ENCODE peak calls at places on chromosomes 1 and 21, in ten cellular contexts. Q is neural progenitor cell, P is thoracic aorta, I is heart left ventricle, Y is IMR-90, G is mucosa of descending colon, W is lower lobe of right lung, O is GM12878, R is mammary epithelial cell, E is psoas muscle. M is an unnamed sample. For H3K9me3, the result is how much of the 10 kb centered on the place peaks cover.

GRCh38 chr21:15343066-15343465 is 278.3 kb upstream of the NRIP1 start:
- DNase-seq in R (peak), E (no peak), Q (no peak), Y (no peak), O (no peak), P (no peak), G (no peak), I (no peak), W (no peak), M (no peak)

GRCh38 chr1:168554603-168555520 is 11.1 kb upstream of the XCL2 start:
- DNase-seq in P (no peak), W (no peak), Y (no peak), G (no peak), R (no peak), I (no peak), E (no peak), O (no peak), Q (no peak), M (no peak)

GRCh38 chr1:208475951-208476824 is 232.0 kb upstream of the PLXNA2 start:
- DNase-seq in E (no peak), Y (no peak), W (no peak), G (no peak), R (no peak), O (no peak), Q (peak), P (no peak), I (no peak), M (no peak)

GRCh38 chr1:244319283-244320132 is 132.2 kb downstream of the ADSS2 start:
- DNase-seq in I (no peak), R (peak), W (no peak), E (no peak), G (no peak), O (peak), Q (no peak), Y (peak), P (no peak), M (no peak)

GRCh38 chr1:7857000-7857399 is 4.1 kb upstream of the UTS2 start:
- DNase-seq in G (no peak), I (no peak), E (no peak), Y (no peak), O (no peak), P (no peak), Q (no peak), R (no peak), W (no peak), M (no peak)

GRCh38 chr1:30903343-30904034 is 5.1 kb downstream of the SDC3 start:
- DNase-seq in R (no peak), Q (no peak), P (no peak), W (peak), E (no peak), O (no peak), G (peak), I (no peak), Y (peak), M (peak)

GRCh38 chr21:34822957-34823356 is 154.2 kb downstream of the CLIC6 start:
- DNase-seq in E (no peak), Q (no peak), O (no peak), P (no peak), R (peak), I (no peak), G (no peak), W (no peak), Y (peak), M (no peak)

GRCh38 chr1:162133566-162133965 is 64.1 kb downstream of the NOS1AP start:
- DNase-seq in Q (no peak), W (no peak), E (no peak), Y (no peak), R (no peak), I (no peak), P (no peak), O (no peak), G (no peak), M (no peak)

GRCh38 chr1:100455478-100456072 is 82.4 kb upstream of the GPR88 start:
- DNase-seq in E (no peak), I (no peak), R (no peak), Q (no peak), W (no peak), G (no peak), O (no peak), Y (peak), P (no peak), M (no peak)

GRCh38 chr1:194252189-194252588 is 1065.8 kb upstream of the B3GALT2 start:
- DNase-seq in P (no peak), W (no peak), O (no peak), R (no peak), Q (no peak), E (no peak), G (no peak), I (no peak), Y (peak), M (no peak)

GRCh38 chr1:50180367-50180766 is 71.6 kb downstream of the ELAVL4 start:
- DNase-seq in E (no peak), P (no peak), W (no peak), G (no peak), Q (no peak), O (no peak), I (no peak), R (no peak), Y (no peak), M (no peak)

GRCh38 chr21:41965045-41965444 is 11.2 kb upstream of the C2CD2 start:
- DNase-seq in W (no peak), Y (no peak), Q (no peak), O (no peak), R (no peak), E (no peak), P (no peak), G (no peak), I (no peak), M (no peak)

GRCh38 chr1:24871306-24871901 is 58.7 kb downstream of the RUNX3 start:
- DNase-seq in E (no peak), G (no peak), Y (no peak), O (no peak), I (no peak), Q (no peak), W (no peak), P (no peak), R (no peak), M (no peak)

GRCh38 chr1:2233997-2234761 is 6.1 kb downstream of the SKI start:
- DNase-seq in W (peak), O (no peak), Y (peak), G (peak), I (peak), E (peak), Q (no peak), P (peak), R (peak), M (peak)

GRCh38 chr1:219174672-219175564 is 1.2 kb downstream of the LYPLAL1 start:
- DNase-seq in G (no peak), Y (peak), P (no peak), E (no peak), O (peak), W (no peak), R (peak), Q (peak), I (no peak), M (peak)

GRCh38 chr1:109521465-109521951 is 12.0 kb upstream of the AMIGO1 start:
- DNase-seq in Y (no peak), W (no peak), G (no peak), I (no peak), Q (no peak), P (no peak), R (no peak), O (no peak), E (no peak), M (no peak)

GRCh38 chr21:46220275-46220810 is 8.2 kb downstream of the LSS start:
- DNase-seq in Q (no peak), I (no peak), P (no peak), W (no peak), G (no peak), O (no peak), R (no peak), E (no peak), Y (no peak), M (no peak)

GRCh38 chr1:228989992-228990827 is 254.9 kb downstream of the RHOU start:
- DNase-seq in Q (no peak), R (no peak), P (peak), Y (no peak), I (peak), G (peak), E (peak), O (no peak), W (peak), M (no peak)

GRCh38 chr1:223859037-223859436 is 13.3 kb upstream of the TP53BP2 start:
- DNase-seq in I (no peak), E (no peak), Q (no peak), O (no peak), G (no peak), W (no peak), P (no peak), R (no peak), Y (no peak), M (no peak)

GRCh38 chr1:211194826-211195225 is 60.9 kb upstream of the KCNH1 start:
- DNase-seq in I (no peak), Q (no peak), Y (no peak), O (no peak), W (no peak), G (no peak), E (no peak), R (no peak), P (no peak), M (no peak)

GRCh38 chr1:162230096-162230495 is 146.6 kb downstream of the SPATA46 start:
- DNase-seq in W (peak), Y (no peak), Q (peak), I (no peak), R (no peak), E (no peak), G (peak), O (no peak), P (no peak), M (no peak)

GRCh38 chr1:29851666-29852065 is 615.3 kb downstream of the PTPRU start:
- DNase-seq in R (no peak), E (no peak), G (no peak), W (no peak), P (no peak), O (no peak), I (no peak), Q (no peak), Y (no peak), M (no peak)

GRCh38 chr1:93623875-93624274 is 57.8 kb downstream of the BCAR3 start:
- DNase-seq in O (no peak), W (no peak), G (no peak), I (no peak), R (peak), Q (no peak), E (no peak), P (no peak), Y (peak), M (no peak)

GRCh38 chr1:12345350-12346217 is 115.8 kb downstream of the VPS13D start:
- DNase-seq in W (no peak), P (no peak), E (no peak), Q (no peak), G (no peak), R (no peak), Y (no peak), O (peak), I (no peak), M (no peak)

GRCh38 chr1:213573648-213574009 is 414.1 kb upstream of the PROX1 start:
- DNase-seq in Q (no peak), I (no peak), G (no peak), E (no peak), P (no peak), W (no peak), O (no peak), Y (no peak), R (no peak), M (no peak)

GRCh38 chr1:3021801-3022401 is 634 bp downstream of the ACTRT2 start:
- DNase-seq in Y (no peak), G (peak), I (peak), Q (no peak), E (no peak), P (no peak), O (no peak), R (no peak), W (no peak), M (peak)

GRCh38 chr1:63322944-63323865 is 838 bp downstream of the FOXD3 start:
- DNase-seq in E (no peak), W (peak), I (no peak), Q (peak), R (peak), P (no peak), G (peak), O (no peak), Y (no peak), M (peak)

GRCh38 chr1:223144431-223144830 is 1.4 kb upstream of the TLR5 start:
- DNase-seq in I (no peak), G (no peak), W (no peak), P (no peak), Y (no peak), O (no peak), R (no peak), Q (no peak), E (no peak), M (no peak)

GRCh38 chr1:207495816-207496792 is at the start of gene CR1:
- DNase-seq in R (no peak), Q (peak), G (peak), Y (no peak), E (peak), I (peak), P (no peak), O (no peak), W (peak), M (peak)

GRCh38 chr1:10794724-10795304 is 1.6 kb downstream of the CASZ1 start:
- DNase-seq in W (no peak), R (peak), Q (peak), O (no peak), G (no peak), Y (no peak), I (no peak), E (peak), P (no peak), M (no peak)

GRCh38 chr1:111731956-111732355 is 7.2 kb downstream of the INKA2 start:
- DNase-seq in W (no peak), Q (no peak), G (no peak), O (no peak), R (no peak), P (no peak), Y (no peak), E (no peak), I (no peak), M (no peak)

GRCh38 chr1:85611390-85611789 is 30.8 kb downstream of the CCN1 start:
- DNase-seq in R (peak), W (no peak), Y (peak), Q (no peak), P (no peak), I (no peak), O (no peak), E (no peak), G (no peak), M (no peak)

GRCh38 chr21:37253991-37254390 is 13.1 kb downstream of the VPS26C start:
- DNase-seq in Y (peak), R (no peak), O (no peak), I (no peak), Q (no peak), P (no peak), E (no peak), W (no peak), G (no peak), M (no peak)

GRCh38 chr1:68178821-68179490 is 53.4 kb downstream of the WLS start:
- DNase-seq in E (no peak), Q (no peak), G (no peak), P (no peak), R (peak), O (peak), I (no peak), W (no peak), Y (peak), M (no peak)

GRCh38 chr1:87728169-87728568 is 399.5 kb downstream of the LMO4 start:
- DNase-seq in I (no peak), G (no peak), Y (no peak), W (no peak), O (no peak), Q (no peak), P (no peak), R (peak), E (no peak), M (no peak)
- H3K4me3 ChIP-seq in I (no peak), G (no peak), Y (no peak), W (no peak), O (no peak), Q (no peak), P (no peak), R (no peak), E (no peak), M (no peak)

DNA sequence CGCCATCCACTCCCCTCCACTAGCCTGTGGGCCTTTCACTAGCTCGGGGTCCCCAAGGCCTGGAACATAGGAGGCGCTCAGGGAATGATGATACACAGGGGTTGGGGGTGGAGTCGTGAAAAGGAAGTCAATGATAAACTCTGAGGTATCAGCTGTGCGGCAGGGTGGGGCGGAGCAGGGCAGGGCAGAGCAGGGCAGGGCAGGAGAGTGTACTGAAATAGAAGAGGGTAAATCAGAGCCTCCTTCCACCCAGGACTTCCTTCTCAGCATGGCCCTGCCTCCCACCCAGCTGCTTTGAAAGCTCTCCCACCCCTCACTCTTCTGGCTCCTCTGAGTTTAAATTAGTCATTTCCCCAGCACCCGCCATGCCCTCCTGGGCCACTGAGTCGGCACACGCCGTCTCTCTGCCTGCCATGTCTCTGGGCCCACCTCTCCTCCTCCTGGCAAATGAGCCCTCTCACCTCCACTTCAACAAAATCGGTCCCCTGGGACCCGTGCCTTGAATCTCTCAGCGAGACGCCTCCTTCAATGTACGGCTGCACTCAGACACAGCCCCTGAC is 16.9 kb downstream of the CAPZB start:
- DNase-seq in P (no peak), R (no peak), Y (no peak), Q (no peak), O (no peak), E (no peak), I (no peak), W (peak), G (peak), M (peak)
- TF ChIP-seq CTCF in P (no peak), R (no peak), Y (no peak), Q (no peak), O (no peak), E (no peak), I (no peak), W (no peak), G (no peak), M (no peak)

DNA sequence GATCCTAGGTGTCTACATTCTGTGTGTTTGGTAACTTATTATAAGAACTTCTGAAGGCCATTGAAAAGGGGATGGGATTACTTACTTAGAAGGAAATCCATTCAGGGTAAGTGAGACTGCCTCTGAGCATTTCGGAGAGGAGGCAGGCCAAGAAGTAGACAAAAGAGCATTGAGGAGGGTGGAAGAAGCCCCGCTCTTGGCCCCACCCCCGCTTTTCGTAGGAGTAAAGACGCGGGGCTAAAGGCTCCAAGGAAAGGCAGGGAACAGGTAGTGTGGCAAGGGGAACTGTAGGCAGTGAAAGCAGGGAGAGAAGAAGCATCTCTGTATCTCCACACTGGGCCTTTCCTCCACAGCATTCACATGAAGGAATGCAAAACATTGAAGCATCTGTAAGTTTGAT is 51.8 kb upstream of the GRIK1 start:
- DNase-seq in R (no peak), G (no peak), O (no peak), Q (peak), W (no peak), E (no peak), P (no peak), I (no peak), Y (no peak), M (peak)
- H3K9me3 ChIP-seq in R (under half), G (under half), O (under half), Q (under half), W (under half), E (under half), P (under half), I (under half), Y (under half), M (under half)

DNA sequence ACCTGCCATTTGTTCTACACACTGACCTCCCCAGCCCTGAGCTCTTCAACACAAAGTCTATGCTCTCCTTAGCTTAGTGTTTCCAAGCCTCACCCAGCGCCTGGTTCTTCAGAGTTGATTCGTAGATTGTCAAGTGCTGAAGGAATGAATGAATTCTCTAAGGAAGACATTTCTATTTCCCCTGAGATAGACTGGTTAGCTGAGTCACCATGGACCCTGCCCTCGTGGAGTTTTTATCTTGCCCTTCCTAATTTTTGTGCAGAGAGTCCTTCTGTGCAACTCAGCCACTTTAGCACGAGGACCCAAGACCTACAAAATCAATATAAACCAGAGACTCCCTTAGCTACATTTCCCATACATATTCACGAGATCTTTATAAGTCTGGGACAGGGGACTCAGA is 2.6 kb upstream of the CD244 start:
- DNase-seq in E (no peak), O (no peak), P (no peak), Q (no peak), I (no peak), R (no peak), G (no peak), W (no peak), Y (no peak), M (no peak)
- H3K4me3 ChIP-seq in E (no peak), O (no peak), P (no peak), Q (no peak), I (no peak), R (no peak), G (no peak), W (no peak), Y (no peak), M (no peak)

M was measured in left lung.